ENCODE peak calls at places on chromosomes 4 and X, in ten cellular contexts. C, H, G, T, B, E, S, P, I and A are unnamed samples.

GRCh38 chr4:184250795-184251679 is 33.4 kb upstream of the ENPP6 start:
- DNase-seq in C (peak), H (no peak), G (peak), T (peak), B (no peak), E (no peak), S (peak), P (no peak), I (peak), A (peak)

GRCh38 chr4:183658362-183659028 is 490 bp downstream of the RWDD4 start:
- DNase-seq in C (no peak), H (peak), G (peak), T (peak), B (peak), E (no peak), S (peak), P (peak), I (no peak), A (no peak)

GRCh38 chr4:37537484-37537883 is 148.7 kb downstream of the RELL1 start:
- DNase-seq in C (no peak), H (no peak), G (no peak), T (peak), B (no peak), E (no peak), S (no peak), P (no peak), I (no peak), A (no peak)

GRCh38 chrX:47623540-47624027 is 3.9 kb upstream of the SYN1 start:
- DNase-seq in C (peak), H (peak), G (peak), T (peak), B (peak), E (peak), S (peak), P (no peak), I (peak), A (peak)

GRCh38 chr4:41622816-41623215 is 84.9 kb downstream of the LIMCH1 start:
- DNase-seq in C (no peak), H (no peak), G (no peak), T (no peak), B (no peak), E (no peak), S (no peak), P (no peak), I (no peak), A (no peak)

GRCh38 chrX:10677490-10677889 is 57.1 kb upstream of the MID1 start:
- DNase-seq in C (no peak), H (no peak), G (peak), T (no peak), B (no peak), E (peak), S (peak), P (peak), I (no peak), A (no peak)

GRCh38 chr4:2290488-2290887 is 28.6 kb upstream of the MXD4 start:
- DNase-seq in C (no peak), H (no peak), G (no peak), T (no peak), B (peak), E (no peak), S (no peak), P (peak), I (no peak), A (no peak)

GRCh38 chr4:133147922-133148689 is 988 bp upstream of the PCDH10 start:
- DNase-seq in C (peak), H (no peak), G (peak), T (no peak), B (peak), E (no peak), S (peak), P (peak), I (peak), A (no peak)

GRCh38 chr4:99536848-99537247 is 26.0 kb downstream of the C4orf17 start:
- DNase-seq in C (no peak), H (no peak), G (no peak), T (no peak), B (no peak), E (no peak), S (no peak), P (no peak), I (no peak), A (no peak)

GRCh38 chrX:37350034-37350365 is 836 bp downstream of the PRRG1 start:
- DNase-seq in C (no peak), H (no peak), G (peak), T (no peak), B (no peak), E (peak), S (peak), P (no peak), I (peak), A (no peak)

GRCh38 chrX:63428348-63428747 is 77.2 kb upstream of the SPIN4 start:
- DNase-seq in C (no peak), H (no peak), G (peak), T (no peak), B (no peak), E (no peak), S (peak), P (no peak), I (peak), A (no peak)

GRCh38 chrX:101191217-101191750 is 28.3 kb upstream of the DRP2 start:
- DNase-seq in C (no peak), H (peak), G (peak), T (no peak), B (peak), E (peak), S (peak), P (peak), I (no peak), A (no peak)

GRCh38 chrX:154310991-154311541 is 15.5 kb downstream of the TKTL1 start:
- DNase-seq in C (no peak), H (no peak), G (no peak), T (no peak), B (no peak), E (no peak), S (no peak), P (no peak), I (no peak), A (no peak)

GRCh38 chrX:129000018-129000417 is 523.3 kb downstream of the SMARCA1 start:
- DNase-seq in C (no peak), H (no peak), G (no peak), T (no peak), B (no peak), E (no peak), S (no peak), P (no peak), I (no peak), A (no peak)

GRCh38 chrX:135477576-135477975 is 42.9 kb upstream of the INTS6L start:
- DNase-seq in C (peak), H (peak), G (peak), T (peak), B (peak), E (peak), S (peak), P (no peak), I (peak), A (peak)

GRCh38 chr4:76058888-76059426 is 15.6 kb upstream of the ART3 start:
- DNase-seq in C (no peak), H (peak), G (no peak), T (peak), B (no peak), E (no peak), S (no peak), P (no peak), I (no peak), A (no peak)
- H3K4me3 ChIP-seq in C (no peak), H (no peak), G (no peak), T (no peak), B (no peak), E (no peak), S (no peak), P (no peak), I (no peak), A (no peak)

GRCh38 chrX:14529288-14529989 is at the start of gene GLRA2:
- DNase-seq in C (peak), H (peak), G (peak), T (peak), B (no peak), E (no peak), S (peak), P (peak), I (no peak), A (peak)
- H3K4me3 ChIP-seq in C (peak), H (no peak), G (peak), T (no peak), B (no peak), E (no peak), S (no peak), P (no peak), I (no peak), A (no peak)

GRCh38 chrX:150700107-150700506 is 6.9 kb downstream of the MTMR1 start:
- DNase-seq in C (no peak), H (no peak), G (no peak), T (no peak), B (no peak), E (no peak), S (no peak), P (no peak), I (no peak), A (no peak)

GRCh38 chrX:150704030-150704613 is 10.9 kb downstream of the MTMR1 start:
- DNase-seq in C (peak), H (no peak), G (peak), T (no peak), B (no peak), E (no peak), S (peak), P (no peak), I (peak), A (no peak)
- H3K4me3 ChIP-seq in C (no peak), H (no peak), G (no peak), T (no peak), B (no peak), E (no peak), S (no peak), P (no peak), I (no peak), A (no peak)

DNA sequence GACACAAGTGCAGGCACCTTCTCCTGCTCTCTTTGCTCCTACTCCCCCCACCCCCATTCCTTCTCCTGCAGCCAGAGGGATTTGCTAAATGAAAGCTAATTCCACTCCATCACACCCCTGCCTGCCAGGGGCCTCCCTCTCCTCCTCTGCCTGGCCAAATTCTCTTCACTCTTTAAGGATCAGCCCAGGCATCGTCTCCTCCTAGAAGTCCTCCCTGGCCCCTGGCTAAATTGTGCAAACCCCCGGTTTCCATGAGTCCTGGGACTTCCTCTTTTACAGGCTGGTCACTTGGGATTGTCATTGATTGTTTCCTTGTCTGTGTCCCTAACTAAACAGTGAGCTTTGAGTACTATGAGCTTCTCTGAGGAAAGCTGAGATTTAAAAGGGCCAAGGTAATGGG is 8.7 kb upstream of the ABLIM2 start:
- DNase-seq in C (no peak), H (no peak), G (no peak), T (peak), B (no peak), E (no peak), S (no peak), P (no peak), I (no peak), A (no peak)
- H3K4me3 ChIP-seq in C (no peak), H (no peak), G (no peak), T (no peak), B (no peak), E (no peak), S (no peak), P (no peak), I (no peak), A (no peak)

DNA sequence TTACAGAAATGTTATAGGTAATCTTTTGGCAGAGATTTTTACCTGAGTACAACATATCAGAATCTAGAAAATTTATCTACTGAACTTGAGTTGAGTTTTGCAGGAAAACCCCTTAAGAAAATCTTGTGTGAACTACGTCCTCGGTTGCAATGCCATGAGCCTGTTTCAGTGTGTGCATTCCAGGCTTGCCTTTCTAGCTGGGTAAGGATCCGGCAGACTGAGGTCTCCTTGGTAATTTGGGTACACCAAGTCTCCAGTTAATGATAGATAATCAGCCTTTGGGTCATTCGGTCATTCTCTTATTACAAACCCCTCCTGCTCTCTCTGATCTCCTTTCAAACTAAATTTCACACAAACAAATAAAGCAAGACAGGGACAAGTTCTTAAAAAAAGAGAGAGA is 5.9 kb upstream of the HAND2 start:
- DNase-seq in C (no peak), H (no peak), G (peak), T (no peak), B (no peak), E (no peak), S (no peak), P (no peak), I (no peak), A (no peak)
- H3K4me3 ChIP-seq in C (no peak), H (no peak), G (no peak), T (no peak), B (no peak), E (no peak), S (no peak), P (no peak), I (no peak), A (no peak)

DNA sequence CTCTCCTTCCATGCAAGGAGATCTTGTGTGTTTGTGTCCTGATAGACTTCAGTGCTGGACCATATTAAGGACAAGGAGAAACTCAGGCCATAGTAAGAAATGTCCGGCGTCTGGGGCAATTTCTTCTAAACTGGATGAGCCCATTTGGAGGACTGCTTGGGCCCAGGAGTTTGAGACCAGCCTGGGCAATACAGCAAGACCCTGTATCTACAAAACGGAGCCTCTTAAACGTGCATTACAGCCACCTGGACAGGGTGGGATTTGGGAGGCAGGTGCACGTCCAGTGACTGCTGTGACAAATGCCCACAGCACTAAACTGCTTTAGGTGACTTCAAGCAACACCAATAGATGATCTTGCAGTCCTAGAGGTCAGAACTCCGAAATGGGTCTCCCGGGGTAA is 311.9 kb downstream of the DHRSX start:
- DNase-seq in C (no peak), H (no peak), G (no peak), T (no peak), B (no peak), E (no peak), S (no peak), P (no peak), I (no peak), A (no peak)
- H3K4me3 ChIP-seq in C (no peak), H (no peak), G (no peak), T (no peak), B (no peak), E (no peak), S (no peak), P (no peak), I (no peak), A (no peak)

DNA sequence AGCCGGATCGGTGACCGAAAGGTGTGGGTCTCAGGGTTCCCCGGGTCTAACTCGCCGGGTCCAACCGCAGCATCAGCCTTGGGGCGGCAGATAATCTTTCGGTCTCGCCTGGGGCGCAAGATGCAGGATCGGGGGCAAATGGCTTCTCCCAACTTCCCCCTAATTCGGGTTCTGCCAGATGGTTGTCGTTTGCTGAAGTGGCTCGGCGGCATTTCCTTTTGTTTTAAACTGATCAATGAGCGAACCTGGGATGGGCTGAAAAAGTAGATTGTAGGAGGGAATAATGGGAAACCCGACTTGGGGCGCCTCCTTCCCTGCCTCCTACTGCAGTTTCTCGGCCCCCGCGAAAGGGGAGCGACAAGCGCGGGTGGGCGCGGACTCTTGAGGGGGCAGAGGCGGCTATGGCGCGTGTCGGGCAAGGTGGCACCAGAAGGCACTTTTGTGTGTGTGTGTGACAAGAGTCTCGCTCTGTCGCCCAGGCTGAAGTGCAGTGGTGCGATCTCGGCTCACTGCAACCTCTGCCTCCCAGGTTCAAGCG is 3.1 kb downstream of the PDGFRA start:
- DNase-seq in C (no peak), H (no peak), G (peak), T (no peak), B (no peak), E (no peak), S (no peak), P (no peak), I (peak), A (no peak)
- H3K4me3 ChIP-seq in C (peak), H (no peak), G (peak), T (no peak), B (peak), E (peak), S (peak), P (peak), I (peak), A (no peak)